ENCODE peak calls at places on chromosomes 16 and 17, in ten cellular contexts. T is GM18507; E is thoracic aorta; B is NCI-H1092; M is fibroblast of mammary gland; X is cardiac muscle cell; W is activated CD4-positive, CD25-positive, alpha-beta regulatory T cell; G is ovary; Q is HFFc6; A is CD8-positive, alpha-beta memory T cell. K is an unnamed sample.

GRCh38 chr16:19583665-19584300 is 28.3 kb downstream of the VPS35L start:
- DNase-seq in T (no peak), E (no peak), B (no peak), M (peak; percentile 56), X (peak; percentile 73), W (no peak), G (no peak), Q (peak; percentile 30), A (no peak), K (peak; percentile 30)

GRCh38 chr16:8853611-8854010 is 15.2 kb downstream of the CARHSP1 start:
- DNase-seq in T (no peak), E (no peak), B (no peak), M (no peak), X (no peak), W (no peak), G (no peak), Q (no peak), A (no peak), K (no peak)

GRCh38 chr16:68866933-68867332 is 23.6 kb downstream of the TANGO6 start:
- DNase-seq in T (no peak), E (no peak), B (no peak), M (no peak), X (no peak), W (no peak), G (no peak), Q (no peak), A (no peak), K (no peak)

GRCh38 chr17:49130891-49131290 is 1.7 kb upstream of the B4GALNT2 start:
- DNase-seq in T (no peak), E (no peak), B (no peak), M (peak; percentile 17), X (no peak), W (no peak), G (no peak), Q (no peak), A (no peak), K (no peak)

GRCh38 chr16:75497558-75497957 is 2.3 kb upstream of the CHST6 start:
- DNase-seq in T (no peak), E (no peak), B (no peak), M (no peak), X (no peak), W (no peak), G (no peak), Q (no peak), A (no peak), K (no peak)

GRCh38 chr17:82126479-82127314 is 28.7 kb upstream of the FASN start:
- DNase-seq in T (no peak), E (no peak), B (no peak), M (no peak), X (no peak), W (peak; percentile 67), G (no peak), Q (no peak), A (peak; percentile 93), K (peak; percentile 98)

GRCh38 chr17:1108810-1109605 is 70.8 kb downstream of the ABR start:
- DNase-seq in T (no peak), E (no peak), B (no peak), M (peak; percentile 40), X (peak; percentile 66), W (peak; percentile 64), G (peak; percentile 73), Q (peak; percentile 43), A (peak; percentile 81), K (peak; percentile 71)

GRCh38 chr16:69839798-69840409 is 77.8 kb downstream of the WWP2 start:
- DNase-seq in T (no peak), E (no peak), B (peak; percentile 12), M (no peak), X (no peak), W (no peak), G (no peak), Q (no peak), A (no peak), K (no peak)

GRCh38 chr17:65668211-65668610 is 106.8 kb upstream of the AXIN2 start:
- DNase-seq in T (no peak), E (no peak), B (no peak), M (no peak), X (no peak), W (no peak), G (no peak), Q (no peak), A (no peak), K (no peak)

GRCh38 chr16:83899272-83899897 is 470 bp downstream of the MLYCD start:
- DNase-seq in T (peak; percentile 18), E (no peak), B (peak; percentile 21), M (peak; percentile 52), X (peak; percentile 78), W (peak; percentile 21), G (peak; percentile 65), Q (peak; percentile 41), A (peak; percentile 63), K (peak; percentile 42)

GRCh38 chr16:86286991-86287640 is 223.2 kb upstream of the FOXF1 start:
- DNase-seq in T (no peak), E (no peak), B (no peak), M (no peak), X (no peak), W (no peak), G (no peak), Q (no peak), A (no peak), K (no peak)

GRCh38 chr17:56009795-56010715 is 143.2 kb upstream of the ANKFN1 start:
- DNase-seq in T (no peak), E (no peak), B (no peak), M (peak; percentile 3), X (peak; percentile 74), W (no peak), G (no peak), Q (no peak), A (no peak), K (no peak)

GRCh38 chr17:77609553-77610517 is 348.7 kb upstream of the TNRC6C start:
- DNase-seq in T (peak; percentile 39), E (no peak), B (no peak), M (peak; percentile 46), X (no peak), W (peak; percentile 29), G (no peak), Q (no peak), A (peak; percentile 78), K (peak; percentile 77)

GRCh38 chr17:79065105-79065670 is 9.4 kb upstream of the ENGASE start:
- DNase-seq in T (no peak), E (no peak), B (peak; percentile 54), M (peak; percentile 54), X (peak; percentile 70), W (peak; percentile 26), G (no peak), Q (peak; percentile 35), A (peak; percentile 67), K (peak; percentile 64)

GRCh38 chr17:18368948-18369347 is 5.6 kb upstream of the SHMT1 start:
- DNase-seq in T (no peak), E (no peak), B (no peak), M (no peak), X (no peak), W (no peak), G (no peak), Q (no peak), A (no peak), K (no peak)

GRCh38 chr16:30697264-30698138 is 1.5 kb upstream of the SRCAP start:
- DNase-seq in T (peak; percentile 89), E (no peak), B (peak; percentile 97), M (no peak), X (peak; percentile 97), W (no peak), G (no peak), Q (no peak), A (no peak), K (no peak)

GRCh38 chr17:64148699-64149098 is 18.8 kb upstream of the ERN1 start:
- DNase-seq in T (no peak), E (no peak), B (no peak), M (no peak), X (no peak), W (no peak), G (no peak), Q (peak; percentile 12), A (no peak), K (no peak)

GRCh38 chr16:77330332-77331043 is 104.3 kb downstream of the ADAMTS18 start:
- DNase-seq in T (no peak), E (no peak), B (no peak), M (no peak), X (no peak), W (no peak), G (no peak), Q (no peak), A (no peak), K (no peak)

GRCh38 chr17:75514299-75515228 is 773 bp downstream of the CASKIN2 start:
- DNase-seq in T (no peak), E (no peak), B (no peak), M (no peak), X (peak; percentile 56), W (no peak), G (peak; percentile 73), Q (no peak), A (no peak), K (no peak)

GRCh38 chr16:85286970-85287814 is 174.9 kb upstream of the CIBAR2 start:
- DNase-seq in T (no peak), E (peak; percentile 28), B (peak; percentile 26), M (peak; percentile 50), X (no peak), W (no peak), G (no peak), Q (peak; percentile 55), A (no peak), K (no peak)

GRCh38 chr17:17345686-17346427 is 42.7 kb downstream of the NT5M start:
- DNase-seq in T (no peak), E (no peak), B (no peak), M (no peak), X (no peak), W (no peak), G (no peak), Q (no peak), A (no peak), K (no peak)

GRCh38 chr16:71255721-71256120 is 25.2 kb upstream of the HYDIN start:
- DNase-seq in T (no peak), E (no peak), B (no peak), M (no peak), X (no peak), W (no peak), G (no peak), Q (no peak), A (no peak), K (no peak)

K was measured in CD4-positive, alpha-beta memory T cell.